ENCODE peak calls at places on chromosome 21, in five cellular contexts. V is A549, E is K562, J is H1, F is HepG2. U is an unnamed sample.

GRCh38 chr21:29423521-29423920 is 124.8 kb downstream of the BACH1 start:
- DNase-seq in V (no peak), E (no peak), J (no peak), F (no peak), U (no peak)

GRCh38 chr21:32298148-32298559 is 501 bp upstream of the MRAP start:
- DNase-seq in V (no peak), E (no peak), J (no peak), F (no peak), U (peak; percentile 25)

GRCh38 chr21:40271169-40271568 is 403.9 kb downstream of the PCP4 start:
- DNase-seq in V (no peak), E (no peak), J (no peak), F (no peak), U (no peak)

GRCh38 chr21:32726742-32727477 is 903 bp downstream of the SYNJ1 start:
- DNase-seq in V (peak; percentile 11), E (peak; percentile 67), J (no peak), F (no peak), U (peak; percentile 18)

GRCh38 chr21:33011462-33011861 is 14.3 kb upstream of the OLIG2 start:
- DNase-seq in V (peak; percentile 57), E (no peak), J (no peak), F (peak; percentile 57), U (peak; percentile 75)

GRCh38 chr21:46057111-46057709 is 40.7 kb upstream of the COL6A2 start:
- DNase-seq in V (no peak), E (no peak), J (no peak), F (no peak), U (no peak)

GRCh38 chr21:17554619-17555472 is 42.0 kb downstream of the CXADR start:
- DNase-seq in V (peak; percentile 26), E (peak; percentile 10), J (no peak), F (peak; percentile 32), U (peak; percentile 10)

GRCh38 chr21:33230518-33231324 is 983 bp downstream of the IFNAR2 start:
- DNase-seq in V (peak; percentile 40), E (peak; percentile 67), J (peak; percentile 38), F (peak; percentile 37), U (peak; percentile 75)

GRCh38 chr21:28781602-28782274 is 210.9 kb downstream of the LTN1 start:
- DNase-seq in V (no peak), E (peak; percentile 21), J (no peak), F (peak; percentile 4), U (peak; percentile 51)

GRCh38 chr21:31630062-31630711 is 29.3 kb upstream of the SOD1 start:
- DNase-seq in V (peak; percentile 8), E (no peak), J (no peak), F (peak; percentile 3), U (peak; percentile 93)

GRCh38 chr21:30984897-30985296 is 53.4 kb downstream of the KRTAP19-8 start:
- DNase-seq in V (no peak), E (no peak), J (no peak), F (no peak), U (no peak)

GRCh38 chr21:42850866-42851391 is 28.4 kb downstream of the WDR4 start:
- DNase-seq in V (peak; percentile 23), E (peak; percentile 74), J (peak; percentile 44), F (no peak), U (no peak)

GRCh38 chr21:26840206-26840605 is 5.0 kb downstream of the ADAMTS1 start:
- DNase-seq in V (no peak), E (no peak), J (no peak), F (no peak), U (no peak)

GRCh38 chr21:32322676-32323075 is 24.0 kb downstream of the MRAP start:
- DNase-seq in V (no peak), E (no peak), J (no peak), F (no peak), U (no peak)

GRCh38 chr21:42288962-42289361 is 26.2 kb downstream of the TFF3 start:
- DNase-seq in V (no peak), E (no peak), J (no peak), F (no peak), U (no peak)

GRCh38 chr21:26368591-26368990 is 198.0 kb upstream of the APP start:
- DNase-seq in V (no peak), E (no peak), J (no peak), F (no peak), U (no peak)

GRCh38 chr21:35026617-35027557 is 22.2 kb downstream of the RUNX1 start:
- DNase-seq in V (no peak), E (peak; percentile 89), J (no peak), F (peak; percentile 95), U (peak; percentile 48)

GRCh38 chr21:46517361-46517760 is 58.7 kb downstream of the DIP2A start:
- DNase-seq in V (no peak), E (no peak), J (no peak), F (no peak), U (no peak)

GRCh38 chr21:22444990-22445389 is 1446.8 kb downstream of the NCAM2 start:
- DNase-seq in V (no peak), E (no peak), J (no peak), F (no peak), U (no peak)

GRCh38 chr21:41965045-41965444 is 11.2 kb upstream of the C2CD2 start:
- DNase-seq in V (no peak), E (no peak), J (no peak), F (no peak), U (no peak)

GRCh38 chr21:35508389-35508888 is 459.3 kb upstream of the RUNX1 start:
- DNase-seq in V (no peak), E (peak; percentile 58), J (peak; percentile 50), F (peak; percentile 72), U (peak; percentile 65)

GRCh38 chr21:38126677-38127271 is 130.0 kb upstream of the KCNJ15 start:
- DNase-seq in V (peak; percentile 10), E (peak; percentile 82), J (no peak), F (peak; percentile 35), U (peak; percentile 33)

GRCh38 chr21:42639646-42640152 is 13.7 kb upstream of the PDE9A start:
- DNase-seq in V (no peak), E (no peak), J (no peak), F (no peak), U (no peak)

GRCh38 chr21:46017695-46018094 is 36.1 kb downstream of the COL6A1 start:
- DNase-seq in V (no peak), E (no peak), J (no peak), F (no peak), U (no peak)

GRCh38 chr21:35796834-35797233 is 263.5 kb downstream of the SETD4 start:
- DNase-seq in V (no peak), E (no peak), J (no peak), F (no peak), U (peak; percentile 20)

GRCh38 chr21:29164330-29164942 is 34.0 kb downstream of the MAP3K7CL start:
- DNase-seq in V (peak; percentile 15), E (peak; percentile 50), J (no peak), F (peak; percentile 63), U (peak; percentile 91)

GRCh38 chr21:46226920-46227599 is 1.5 kb downstream of the LSS start:
- DNase-seq in V (no peak), E (no peak), J (no peak), F (no peak), U (peak; percentile 78)

GRCh38 chr21:44766014-44766817 is 35.4 kb downstream of the UBE2G2 start:
- DNase-seq in V (no peak), E (no peak), J (no peak), F (no peak), U (no peak)

GRCh38 chr21:44765231-44766013 is 36.2 kb downstream of the UBE2G2 start:
- DNase-seq in V (no peak), E (peak; percentile 76), J (no peak), F (no peak), U (no peak)

GRCh38 chr21:44763451-44764318 is 37.9 kb downstream of the UBE2G2 start:
- DNase-seq in V (no peak), E (no peak), J (no peak), F (no peak), U (no peak)

GRCh38 chr21:44763050-44763378 is 38.6 kb downstream of the UBE2G2 start:
- DNase-seq in V (no peak), E (no peak), J (no peak), F (no peak), U (no peak)

DNA sequence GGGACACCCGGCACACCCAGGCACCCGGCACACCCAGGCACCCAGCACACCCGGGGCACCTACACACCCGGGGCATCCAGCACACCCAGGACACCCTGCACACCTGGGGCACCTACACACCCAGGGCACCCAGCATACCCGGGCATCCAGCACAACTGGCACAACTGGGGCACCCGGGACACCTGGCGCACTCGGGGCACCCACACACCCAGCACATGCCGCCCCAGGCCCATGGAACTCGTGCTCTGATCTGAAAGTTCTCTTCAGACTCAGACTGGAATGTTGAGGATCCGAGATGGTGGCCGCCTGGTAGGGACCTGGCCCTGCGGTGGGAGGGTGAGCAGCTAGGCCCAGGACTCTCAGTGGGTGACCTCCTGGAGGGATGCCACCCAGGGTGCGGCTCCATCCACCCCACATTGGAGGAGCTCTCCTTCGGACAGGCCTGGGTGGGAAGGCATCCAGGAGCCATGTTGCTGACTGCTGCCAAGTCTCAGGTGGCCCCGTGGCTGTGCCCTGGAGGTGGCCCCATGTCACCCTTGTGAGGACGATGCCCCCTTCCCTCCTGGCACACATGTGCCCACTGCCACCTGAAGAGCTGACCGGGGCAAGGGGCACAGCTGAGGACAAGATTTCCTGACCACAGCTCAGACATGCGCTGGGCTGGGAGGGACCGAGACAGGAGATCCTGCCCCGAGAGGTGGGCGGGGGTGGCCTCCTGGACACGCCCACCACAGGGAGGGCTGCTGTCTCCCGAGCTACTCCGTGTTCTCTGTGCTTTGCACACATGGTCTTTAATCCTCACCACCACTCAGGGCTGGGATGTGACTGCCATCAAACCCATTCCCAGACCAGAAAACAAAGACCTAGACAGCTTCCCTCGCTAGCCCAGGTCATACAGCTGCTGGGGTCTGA is 37.0 kb downstream of the UBE2G2 start:
- DNase-seq in V (no peak), E (peak; percentile 85), J (no peak), F (no peak), U (no peak)
- H3K4me2 ChIP-seq in V (no peak overlapping the region), E (peak overlapping the region; percentile 40), J (no peak overlapping the region), F (peak overlapping the region; percentile 67), U (no peak overlapping the region)

DNA sequence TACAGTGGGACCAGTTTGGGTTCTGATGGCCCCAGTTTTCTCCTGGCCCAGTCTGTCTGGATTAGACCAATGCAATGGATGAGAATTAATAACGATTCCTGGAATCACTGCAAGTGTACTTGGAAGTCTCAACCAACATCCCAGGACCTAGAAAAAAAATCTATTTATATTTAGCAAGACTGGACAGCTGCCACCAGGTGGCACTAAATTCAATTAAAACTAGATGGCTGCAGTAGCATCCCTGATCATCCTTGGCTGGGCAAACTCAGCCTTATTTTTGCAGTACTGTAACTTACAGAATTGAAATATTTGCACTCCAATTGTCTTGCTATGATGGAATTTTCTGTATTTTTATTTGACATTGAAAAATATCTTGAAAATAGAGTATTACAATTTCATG is 165.7 kb downstream of the NCAM2 start:
- DNase-seq in V (peak; percentile 0), E (peak; percentile 55), J (no peak), F (peak; percentile 26), U (peak; percentile 82)
- TF ChIP-seq MAFK in V (no peak), E (no peak), J (no peak), F (no peak), U (no peak)

DNA sequence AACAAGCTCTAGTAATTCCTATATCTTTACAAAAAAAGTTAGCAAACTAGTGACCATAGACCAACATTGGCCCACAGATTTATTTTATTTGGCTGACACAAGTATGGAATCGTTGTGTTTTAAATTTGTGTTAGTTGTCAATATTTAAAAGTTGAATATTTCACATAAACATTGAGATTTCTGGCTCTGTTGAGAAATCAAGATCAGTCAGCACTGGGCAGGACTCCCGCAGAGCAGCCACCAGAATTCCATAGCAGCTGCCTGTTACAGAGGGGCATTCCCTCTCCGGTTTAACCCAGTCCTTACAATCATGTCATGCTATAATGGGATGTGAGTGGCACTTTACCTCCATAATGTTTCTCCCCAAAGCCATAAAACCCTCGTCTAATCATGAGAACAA is 79.2 kb upstream of the NRIP1 start:
- DNase-seq in V (no peak), E (no peak), J (no peak), F (no peak), U (no peak)
- H3K4me2 ChIP-seq in V (no peak overlapping the region), E (no peak overlapping the region), J (no peak overlapping the region), F (no peak overlapping the region), U (no peak overlapping the region)

GRCh38 chr21:36980280-36981048 is 14.0 kb upstream of the HLCS start:
- DNase-seq in V (no peak), E (no peak), J (no peak), F (no peak), U (no peak)
- TF ChIP-seq MAFK in V (no peak), E (no peak), J (no peak), F (no peak), U (no peak)